ENCODE peak calls at places on chromosomes 16 and 17, in four cellular contexts. O is tibial nerve; F is AG09309; B is activated naive CD8-positive, alpha-beta T cell treated with anti-CD3 and anti-CD28 coated beads for 36 hours. Y is an unnamed sample.
A peak's percentile ranks its signal among the peaks of the same experiment; 100 is the strongest.

GRCh38 chr16:55643161-55643970 is 12.4 kb upstream of the SLC6A2 start:
- DNase-seq in O (no peak), F (no peak), B (no peak), Y (no peak)

GRCh38 chr16:22814330-22815105 is 556 bp downstream of the HS3ST2 start:
- DNase-seq in O (no peak), F (no peak), B (no peak), Y (no peak)

GRCh38 chr16:71746442-71747046 is 22.0 kb upstream of the PHLPP2 start:
- DNase-seq in O (no peak), F (no peak), B (no peak), Y (no peak)

GRCh38 chr16:49274936-49275730 is 6.5 kb downstream of the CBLN1 start:
- DNase-seq in O (no peak), F (no peak), B (no peak), Y (no peak)

GRCh38 chr17:45895304-45895968 is 1.1 kb downstream of the MAPT start:
- DNase-seq in O (no peak), F (no peak), B (no peak), Y (no peak)

GRCh38 chr17:81434681-81435417 is 39.6 kb downstream of the BAHCC1 start:
- DNase-seq in O (no peak), F (no peak), B (no peak), Y (no peak)

GRCh38 chr17:33106525-33107162 is 115.0 kb downstream of the SPACA3 start:
- DNase-seq in O (no peak), F (no peak), B (no peak), Y (no peak)

GRCh38 chr17:79626156-79626890 is 15.5 kb upstream of the RBFOX3 start:
- DNase-seq in O (no peak), F (no peak), B (no peak), Y (no peak)

GRCh38 chr16:58500329-58501241 is 642 bp downstream of the NDRG4 start:
- DNase-seq in O (no peak), F (no peak), B (no peak), Y (no peak)

GRCh38 chr17:72732893-72733618 is 359.4 kb downstream of the SLC39A11 start:
- DNase-seq in O (no peak), F (no peak), B (no peak), Y (no peak)

GRCh38 chr16:68406458-68407041 is 41.8 kb downstream of the SMPD3 start:
- DNase-seq in O (no peak), F (peak; percentile 40), B (no peak), Y (peak; percentile 23)

GRCh38 chr16:15874745-15875314 is 13.6 kb downstream of the CEP20 start:
- DNase-seq in O (peak; percentile 61), F (peak; percentile 41), B (no peak), Y (peak; percentile 44)

GRCh38 chr17:73555199-73555810 is 88.9 kb downstream of the SDK2 start:
- DNase-seq in O (no peak), F (no peak), B (no peak), Y (no peak)

GRCh38 chr17:13931111-13931526 is 138.2 kb upstream of the COX10 start:
- DNase-seq in O (peak; percentile 44), F (peak; percentile 23), B (no peak), Y (peak; percentile 62)

GRCh38 chr16:69939821-69940585 is 11.1 kb upstream of the CLEC18A start:
- DNase-seq in O (peak; percentile 3), F (no peak), B (no peak), Y (no peak)

GRCh38 chr17:78130439-78131101 is at the start of gene TMC8:
- DNase-seq in O (peak; percentile 39), F (no peak), B (peak; percentile 82), Y (no peak)

GRCh38 chr17:49715717-49716279 is 8.0 kb upstream of the SLC35B1 start:
- DNase-seq in O (no peak), F (no peak), B (peak; percentile 71), Y (no peak)

GRCh38 chr17:20156196-20157077 is 147.3 kb downstream of the SPECC1 start:
- DNase-seq in O (no peak), F (no peak), B (peak; percentile 32), Y (no peak)

GRCh38 chr16:85428899-85429775 is 184.0 kb upstream of the GSE1 start:
- DNase-seq in O (no peak), F (no peak), B (no peak), Y (no peak)

GRCh38 chr16:74888888-74889287 is 96.0 kb downstream of the WDR59 start:
- DNase-seq in O (no peak), F (no peak), B (no peak), Y (no peak)

GRCh38 chr16:24045641-24046040 is 209.9 kb downstream of the PRKCB start:
- DNase-seq in O (no peak), F (no peak), B (no peak), Y (no peak)

GRCh38 chr16:55372792-55373488 is 48.9 kb downstream of the IRX6 start:
- DNase-seq in O (no peak), F (no peak), B (no peak), Y (no peak)

GRCh38 chr17:16377804-16378400 is 3.0 kb upstream of the UBB start:
- DNase-seq in O (no peak), F (no peak), B (no peak), Y (peak; percentile 27)

GRCh38 chr17:68197091-68197996 is 50.5 kb upstream of the AMZ2 start:
- DNase-seq in O (no peak), F (no peak), B (peak; percentile 45), Y (no peak)

GRCh38 chr17:13864551-13864950 is 204.8 kb upstream of the COX10 start:
- DNase-seq in O (no peak), F (peak; percentile 59), B (no peak), Y (peak; percentile 63)

Y was measured in GM04504.